ENCODE peak calls at places on chromosomes 16 and 17, in eight cellular contexts. One of them, this sample, is unnamed.

GRCh38 chr16:15993946-15994665 is 44.7 kb downstream of the ABCC1 start:
- DNase-seq in tibial nerve: no peak
- DNase-seq in fibroblast of mammary gland: peak
- DNase-seq in heart right ventricle: peak
- DNase-seq in nephron progenitor cell: no peak
- DNase-seq in foreskin fibroblast: no peak
- DNase-seq in astrocyte: peak
- DNase-seq in prostate gland: no peak
- DNase-seq in this sample: no peak

GRCh38 chr16:10558746-10559641 is 21.4 kb downstream of the EMP2 start:
- DNase-seq in fibroblast of mammary gland: peak
- DNase-seq in foreskin fibroblast: peak
- DNase-seq in heart right ventricle: peak
- DNase-seq in astrocyte: peak
- DNase-seq in prostate gland: peak
- DNase-seq in nephron progenitor cell: no peak
- DNase-seq in tibial nerve: peak
- DNase-seq in this sample: no peak

GRCh38 chr16:47777191-47777590 is 316.1 kb downstream of the PHKB start:
- DNase-seq in astrocyte: peak
- DNase-seq in heart right ventricle: no peak
- DNase-seq in prostate gland: no peak
- DNase-seq in foreskin fibroblast: peak
- DNase-seq in fibroblast of mammary gland: peak
- DNase-seq in nephron progenitor cell: no peak
- DNase-seq in tibial nerve: no peak
- DNase-seq in this sample: no peak

GRCh38 chr17:58570758-58571157 is 56.3 kb upstream of the MTMR4 start:
- DNase-seq in nephron progenitor cell: no peak
- DNase-seq in foreskin fibroblast: no peak
- DNase-seq in astrocyte: no peak
- DNase-seq in tibial nerve: no peak
- DNase-seq in heart right ventricle: no peak
- DNase-seq in prostate gland: no peak
- DNase-seq in fibroblast of mammary gland: no peak
- DNase-seq in this sample: no peak

GRCh38 chr16:51556694-51557327 is 405.7 kb upstream of the SALL1 start:
- DNase-seq in tibial nerve: no peak
- DNase-seq in foreskin fibroblast: peak
- DNase-seq in heart right ventricle: no peak
- DNase-seq in prostate gland: no peak
- DNase-seq in nephron progenitor cell: peak
- DNase-seq in fibroblast of mammary gland: peak
- DNase-seq in astrocyte: peak
- DNase-seq in this sample: no peak

GRCh38 chr16:64437706-64438329 is 684.0 kb downstream of the CDH11 start:
- DNase-seq in astrocyte: no peak
- DNase-seq in heart right ventricle: peak
- DNase-seq in foreskin fibroblast: no peak
- DNase-seq in nephron progenitor cell: no peak
- DNase-seq in fibroblast of mammary gland: no peak
- DNase-seq in tibial nerve: no peak
- DNase-seq in prostate gland: no peak
- DNase-seq in this sample: no peak

GRCh38 chr17:40901981-40902862 is 17.2 kb upstream of the KRT20 start:
- DNase-seq in foreskin fibroblast: peak
- DNase-seq in fibroblast of mammary gland: peak
- DNase-seq in prostate gland: peak
- DNase-seq in nephron progenitor cell: no peak
- DNase-seq in astrocyte: no peak
- DNase-seq in heart right ventricle: no peak
- DNase-seq in tibial nerve: no peak
- DNase-seq in this sample: no peak

GRCh38 chr16:81693047-81693446 is 86.0 kb upstream of the PLCG2 start:
- DNase-seq in tibial nerve: no peak
- DNase-seq in nephron progenitor cell: no peak
- DNase-seq in fibroblast of mammary gland: no peak
- DNase-seq in prostate gland: no peak
- DNase-seq in foreskin fibroblast: peak
- DNase-seq in astrocyte: peak
- DNase-seq in heart right ventricle: no peak
- DNase-seq in this sample: no peak

GRCh38 chr17:48100591-48101011 is 677 bp downstream of the CBX1 start:
- DNase-seq in prostate gland: peak
- DNase-seq in nephron progenitor cell: peak
- DNase-seq in tibial nerve: no peak
- DNase-seq in fibroblast of mammary gland: peak
- DNase-seq in astrocyte: peak
- DNase-seq in heart right ventricle: peak
- DNase-seq in foreskin fibroblast: peak
- DNase-seq in this sample: peak

GRCh38 chr17:75763613-75764416 is 1.2 kb downstream of the GALK1 start:
- DNase-seq in foreskin fibroblast: no peak
- DNase-seq in nephron progenitor cell: no peak
- DNase-seq in fibroblast of mammary gland: no peak
- DNase-seq in prostate gland: no peak
- DNase-seq in tibial nerve: no peak
- DNase-seq in astrocyte: no peak
- DNase-seq in heart right ventricle: no peak
- DNase-seq in this sample: no peak

GRCh38 chr17:74467221-74467951 is 952 bp downstream of the CD300A start:
- DNase-seq in foreskin fibroblast: no peak
- DNase-seq in nephron progenitor cell: no peak
- DNase-seq in heart right ventricle: no peak
- DNase-seq in tibial nerve: no peak
- DNase-seq in astrocyte: no peak
- DNase-seq in fibroblast of mammary gland: no peak
- DNase-seq in prostate gland: no peak
- DNase-seq in this sample: no peak

GRCh38 chr16:67284699-67285646 is 5.6 kb downstream of the PLEKHG4 start:
- DNase-seq in nephron progenitor cell: peak
- DNase-seq in foreskin fibroblast: no peak
- DNase-seq in astrocyte: no peak
- DNase-seq in prostate gland: peak
- DNase-seq in tibial nerve: no peak
- DNase-seq in heart right ventricle: peak
- DNase-seq in fibroblast of mammary gland: peak
- DNase-seq in this sample: no peak

GRCh38 chr16:5205394-5206040 is 107.9 kb upstream of the EEF2KMT start:
- DNase-seq in foreskin fibroblast: no peak
- DNase-seq in nephron progenitor cell: no peak
- DNase-seq in heart right ventricle: no peak
- DNase-seq in prostate gland: no peak
- DNase-seq in astrocyte: no peak
- DNase-seq in tibial nerve: no peak
- DNase-seq in fibroblast of mammary gland: no peak
- DNase-seq in this sample: no peak

GRCh38 chr16:68644715-68645493 is at the start of gene CDH3:
- DNase-seq in prostate gland: peak
- DNase-seq in astrocyte: no peak
- DNase-seq in fibroblast of mammary gland: no peak
- DNase-seq in foreskin fibroblast: no peak
- DNase-seq in tibial nerve: no peak
- DNase-seq in nephron progenitor cell: peak
- DNase-seq in heart right ventricle: no peak
- DNase-seq in this sample: peak

GRCh38 chr17:47789611-47790520 is 31.7 kb downstream of the OSBPL7 start:
- DNase-seq in prostate gland: no peak
- DNase-seq in fibroblast of mammary gland: peak
- DNase-seq in astrocyte: peak
- DNase-seq in tibial nerve: no peak
- DNase-seq in nephron progenitor cell: peak
- DNase-seq in heart right ventricle: no peak
- DNase-seq in foreskin fibroblast: peak
- DNase-seq in this sample: no peak

GRCh38 chr16:84340305-84341040 is 27.9 kb upstream of the ATP2C2 start:
- DNase-seq in foreskin fibroblast: no peak
- DNase-seq in fibroblast of mammary gland: peak
- DNase-seq in astrocyte: no peak
- DNase-seq in prostate gland: peak
- DNase-seq in nephron progenitor cell: no peak
- DNase-seq in heart right ventricle: no peak
- DNase-seq in tibial nerve: no peak
- DNase-seq in this sample: no peak
- TF ChIP-seq CTCF in foreskin fibroblast: no peak
- TF ChIP-seq CTCF in fibroblast of mammary gland: no peak
- TF ChIP-seq CTCF in astrocyte: no peak
- TF ChIP-seq CTCF in prostate gland: no peak
- TF ChIP-seq CTCF in nephron progenitor cell: no peak
- TF ChIP-seq CTCF in heart right ventricle: no peak
- TF ChIP-seq CTCF in tibial nerve: no peak
- TF ChIP-seq CTCF in this sample: no peak

GRCh38 chr16:27640277-27640600 is 90.3 kb downstream of the KATNIP start:
- DNase-seq in heart right ventricle: no peak
- DNase-seq in astrocyte: no peak
- DNase-seq in fibroblast of mammary gland: no peak
- DNase-seq in foreskin fibroblast: no peak
- DNase-seq in tibial nerve: no peak
- DNase-seq in nephron progenitor cell: no peak
- DNase-seq in prostate gland: no peak
- DNase-seq in this sample: no peak

GRCh38 chr16:27641260-27641659 is 91.3 kb downstream of the KATNIP start:
- DNase-seq in fibroblast of mammary gland: no peak
- DNase-seq in prostate gland: no peak
- DNase-seq in astrocyte: no peak
- DNase-seq in nephron progenitor cell: no peak
- DNase-seq in foreskin fibroblast: no peak
- DNase-seq in tibial nerve: no peak
- DNase-seq in heart right ventricle: no peak
- DNase-seq in this sample: no peak

GRCh38 chr16:27644165-27644564 is 94.2 kb downstream of the KATNIP start:
- DNase-seq in prostate gland: no peak
- DNase-seq in heart right ventricle: no peak
- DNase-seq in fibroblast of mammary gland: no peak
- DNase-seq in astrocyte: no peak
- DNase-seq in foreskin fibroblast: no peak
- DNase-seq in nephron progenitor cell: no peak
- DNase-seq in tibial nerve: no peak
- DNase-seq in this sample: no peak

GRCh38 chr16:27639588-27640276 is 89.8 kb downstream of the KATNIP start:
- DNase-seq in heart right ventricle: peak
- DNase-seq in tibial nerve: no peak
- DNase-seq in foreskin fibroblast: peak
- DNase-seq in fibroblast of mammary gland: peak
- DNase-seq in prostate gland: peak
- DNase-seq in nephron progenitor cell: peak
- DNase-seq in astrocyte: peak
- DNase-seq in this sample: no peak

DNA sequence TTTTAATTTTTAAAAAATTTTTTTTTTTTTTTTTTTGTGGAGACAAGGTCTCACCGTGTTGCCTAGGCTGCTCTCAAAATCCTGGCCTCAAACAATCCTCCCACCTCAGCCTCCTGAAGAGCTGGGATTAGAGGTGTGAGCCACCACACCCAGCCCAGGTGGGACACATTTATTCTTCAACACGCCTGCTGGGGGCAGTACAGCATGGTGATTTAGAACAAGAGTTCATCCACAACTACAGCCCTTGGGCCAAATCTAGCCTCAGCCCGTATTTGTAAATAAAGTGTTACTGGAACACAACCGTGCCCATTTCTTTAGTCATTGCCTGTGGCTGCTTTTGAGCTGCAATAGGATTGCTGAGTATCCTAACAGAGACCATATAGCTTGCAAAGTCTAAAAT is 92.8 kb downstream of the KATNIP start:
- DNase-seq in nephron progenitor cell: no peak
- DNase-seq in foreskin fibroblast: no peak
- DNase-seq in tibial nerve: no peak
- DNase-seq in prostate gland: no peak
- DNase-seq in fibroblast of mammary gland: peak
- DNase-seq in astrocyte: no peak
- DNase-seq in heart right ventricle: no peak
- DNase-seq in this sample: no peak
- TF ChIP-seq CTCF in nephron progenitor cell: no peak
- TF ChIP-seq CTCF in foreskin fibroblast: no peak
- TF ChIP-seq CTCF in tibial nerve: no peak
- TF ChIP-seq CTCF in prostate gland: no peak
- TF ChIP-seq CTCF in fibroblast of mammary gland: no peak
- TF ChIP-seq CTCF in astrocyte: peak
- TF ChIP-seq CTCF in heart right ventricle: peak
- TF ChIP-seq CTCF in this sample: peak

DNA sequence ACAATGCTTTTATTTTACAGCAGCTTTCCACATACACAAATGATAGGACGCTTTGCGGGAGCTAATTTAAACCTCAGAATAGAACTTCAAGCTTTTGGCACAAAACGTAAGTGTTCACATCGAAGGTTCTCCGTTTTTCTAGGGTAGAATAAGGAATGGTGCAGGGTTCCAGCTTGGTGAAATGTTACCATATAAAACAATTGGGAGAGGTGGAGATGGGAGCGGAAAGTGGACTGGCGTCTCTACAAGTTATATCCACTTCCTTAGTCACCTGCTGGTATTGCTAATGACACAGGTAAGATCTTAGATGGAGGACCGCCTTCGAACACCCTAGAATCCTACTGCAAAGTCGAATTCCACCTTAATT is 1.7 kb upstream of the NXN start:
- DNase-seq in nephron progenitor cell: no peak
- DNase-seq in tibial nerve: no peak
- DNase-seq in fibroblast of mammary gland: no peak
- DNase-seq in foreskin fibroblast: no peak
- DNase-seq in prostate gland: no peak
- DNase-seq in heart right ventricle: no peak
- DNase-seq in astrocyte: no peak
- DNase-seq in this sample: no peak
- TF ChIP-seq CTCF in nephron progenitor cell: no peak
- TF ChIP-seq CTCF in tibial nerve: no peak
- TF ChIP-seq CTCF in fibroblast of mammary gland: no peak
- TF ChIP-seq CTCF in foreskin fibroblast: no peak
- TF ChIP-seq CTCF in prostate gland: no peak
- TF ChIP-seq CTCF in heart right ventricle: no peak
- TF ChIP-seq CTCF in astrocyte: no peak
- TF ChIP-seq CTCF in this sample: peak

DNA sequence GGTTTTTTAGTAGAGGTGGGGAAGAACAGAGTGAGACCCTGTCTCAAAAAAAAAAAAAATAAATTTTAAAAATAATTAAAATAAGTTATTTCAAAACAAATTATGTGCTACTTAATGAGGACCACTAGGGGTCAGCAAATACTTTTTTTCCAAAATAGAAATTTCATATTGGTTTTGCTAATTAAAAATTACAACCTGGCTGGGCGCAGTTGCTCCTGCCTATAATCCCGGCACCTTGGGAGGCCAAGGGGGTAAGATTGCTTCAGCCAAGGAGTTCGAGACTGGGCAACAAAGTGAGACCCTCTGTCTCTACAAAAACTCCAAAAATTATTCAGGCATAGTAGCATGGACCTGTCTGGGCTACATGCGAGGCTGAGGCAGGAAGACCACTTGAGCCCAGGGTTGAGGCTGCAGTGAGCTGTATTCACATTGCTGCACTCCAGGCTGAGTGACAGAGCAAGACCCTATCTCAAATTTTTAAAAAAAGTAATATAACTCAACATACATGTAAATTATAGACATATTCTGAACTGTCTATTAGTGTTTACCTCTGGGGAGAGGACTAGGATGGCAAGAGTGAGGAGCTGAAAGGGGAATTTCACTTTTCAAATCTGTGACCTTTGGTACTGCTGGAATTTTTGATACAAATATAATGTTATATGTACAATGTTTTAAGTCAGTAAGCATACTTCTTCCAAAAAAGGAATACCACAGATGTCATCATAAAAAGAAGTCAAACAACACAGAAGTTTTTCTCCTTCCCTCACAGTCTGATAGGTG is 8.1 kb downstream of the MEIOB start:
- DNase-seq in astrocyte: no peak
- DNase-seq in tibial nerve: no peak
- DNase-seq in nephron progenitor cell: no peak
- DNase-seq in heart right ventricle: no peak
- DNase-seq in foreskin fibroblast: no peak
- DNase-seq in fibroblast of mammary gland: peak
- DNase-seq in prostate gland: no peak
- DNase-seq in this sample: no peak
- TF ChIP-seq CTCF in astrocyte: peak
- TF ChIP-seq CTCF in tibial nerve: peak
- TF ChIP-seq CTCF in nephron progenitor cell: peak
- TF ChIP-seq CTCF in heart right ventricle: peak
- TF ChIP-seq CTCF in foreskin fibroblast: peak
- TF ChIP-seq CTCF in fibroblast of mammary gland: peak
- TF ChIP-seq CTCF in prostate gland: peak
- TF ChIP-seq CTCF in this sample: peak

This sample was measured in mesothelial cell of epicardium.